ENCODE peak calls at places on chromosomes 12 and 14, in four cellular contexts. One of them, this sample, is unnamed.

GRCh38 chr12:53200107-53200457 is 7.0 kb downstream of the ITGB7 start:
- DNase-seq in cardiac muscle cell: no peak
- DNase-seq in effector memory CD4-positive, alpha-beta T cell: no peak
- DNase-seq in neural progenitor cell: no peak
- DNase-seq in this sample: no peak

GRCh38 chr14:102474934-102475333 is 34.6 kb downstream of the ANKRD9 start:
- DNase-seq in effector memory CD4-positive, alpha-beta T cell: no peak
- DNase-seq in cardiac muscle cell: peak; percentile 57
- DNase-seq in neural progenitor cell: no peak
- DNase-seq in this sample: no peak

GRCh38 chr12:63802012-63802608 is 22.4 kb downstream of the RXYLT1 start:
- DNase-seq in neural progenitor cell: peak; percentile 24
- DNase-seq in effector memory CD4-positive, alpha-beta T cell: no peak
- DNase-seq in cardiac muscle cell: peak; percentile 48
- DNase-seq in this sample: no peak

GRCh38 chr12:6869049-6870021 is 2.0 kb downstream of the TPI1 start:
- DNase-seq in effector memory CD4-positive, alpha-beta T cell: peak; percentile 69
- DNase-seq in cardiac muscle cell: peak; percentile 80
- DNase-seq in neural progenitor cell: peak; percentile 90
- DNase-seq in this sample: peak; percentile 85

GRCh38 chr14:71143391-71144290 is 236.4 kb downstream of the PCNX1 start:
- DNase-seq in cardiac muscle cell: peak; percentile 73
- DNase-seq in effector memory CD4-positive, alpha-beta T cell: peak; percentile 7
- DNase-seq in neural progenitor cell: no peak
- DNase-seq in this sample: peak; percentile 8

GRCh38 chr12:57629897-57630471 is 3.0 kb downstream of the B4GALNT1 start:
- DNase-seq in cardiac muscle cell: no peak
- DNase-seq in neural progenitor cell: peak; percentile 1
- DNase-seq in effector memory CD4-positive, alpha-beta T cell: no peak
- DNase-seq in this sample: no peak

GRCh38 chr12:93234641-93235040 is 143.1 kb upstream of the NUDT4 start:
- DNase-seq in neural progenitor cell: no peak
- DNase-seq in effector memory CD4-positive, alpha-beta T cell: no peak
- DNase-seq in cardiac muscle cell: no peak
- DNase-seq in this sample: no peak

GRCh38 chr14:58107947-58108552 is 44.0 kb downstream of the ARMH4 start:
- DNase-seq in cardiac muscle cell: peak; percentile 83
- DNase-seq in neural progenitor cell: peak; percentile 64
- DNase-seq in effector memory CD4-positive, alpha-beta T cell: no peak
- DNase-seq in this sample: no peak

GRCh38 chr14:56333361-56334279 is 215.4 kb downstream of the PELI2 start:
- DNase-seq in cardiac muscle cell: peak; percentile 78
- DNase-seq in neural progenitor cell: no peak
- DNase-seq in effector memory CD4-positive, alpha-beta T cell: no peak
- DNase-seq in this sample: no peak

GRCh38 chr14:74500417-74501134 is 7.0 kb downstream of the ISCA2 start:
- DNase-seq in cardiac muscle cell: no peak
- DNase-seq in effector memory CD4-positive, alpha-beta T cell: no peak
- DNase-seq in neural progenitor cell: peak; percentile 68
- DNase-seq in this sample: no peak

GRCh38 chr14:104522926-104523545 is 56.5 kb upstream of the C14orf180 start:
- DNase-seq in neural progenitor cell: no peak
- DNase-seq in effector memory CD4-positive, alpha-beta T cell: no peak
- DNase-seq in cardiac muscle cell: no peak
- DNase-seq in this sample: no peak

GRCh38 chr14:74258705-74259035 is 19.4 kb downstream of the VSX2 start:
- DNase-seq in effector memory CD4-positive, alpha-beta T cell: no peak
- DNase-seq in neural progenitor cell: no peak
- DNase-seq in cardiac muscle cell: no peak
- DNase-seq in this sample: no peak

GRCh38 chr14:100530270-100531072 is 56.7 kb downstream of the BEGAIN start:
- DNase-seq in effector memory CD4-positive, alpha-beta T cell: no peak
- DNase-seq in neural progenitor cell: no peak
- DNase-seq in cardiac muscle cell: no peak
- DNase-seq in this sample: no peak

GRCh38 chr12:122724641-122725243 is 5.9 kb downstream of the HCAR1 start:
- DNase-seq in neural progenitor cell: no peak
- DNase-seq in effector memory CD4-positive, alpha-beta T cell: no peak
- DNase-seq in cardiac muscle cell: no peak
- DNase-seq in this sample: no peak

GRCh38 chr12:70994217-70994788 is 73.8 kb upstream of the PTPRR start:
- DNase-seq in cardiac muscle cell: peak; percentile 91
- DNase-seq in effector memory CD4-positive, alpha-beta T cell: no peak
- DNase-seq in neural progenitor cell: no peak
- DNase-seq in this sample: no peak

GRCh38 chr12:124837249-124837897 is 26.3 kb downstream of the SCARB1 start:
- DNase-seq in cardiac muscle cell: no peak
- DNase-seq in effector memory CD4-positive, alpha-beta T cell: no peak
- DNase-seq in neural progenitor cell: no peak
- DNase-seq in this sample: no peak

GRCh38 chr12:104165801-104166200 is 27.8 kb upstream of the NFYB start:
- DNase-seq in neural progenitor cell: no peak
- DNase-seq in cardiac muscle cell: peak; percentile 78
- DNase-seq in effector memory CD4-positive, alpha-beta T cell: no peak
- DNase-seq in this sample: no peak

GRCh38 chr14:92217956-92218355 is 96.2 kb downstream of the CPSF2 start:
- DNase-seq in effector memory CD4-positive, alpha-beta T cell: no peak
- DNase-seq in neural progenitor cell: no peak
- DNase-seq in cardiac muscle cell: no peak
- DNase-seq in this sample: no peak

GRCh38 chr14:73888460-73888725 is 1.7 kb downstream of the ZNF410 start:
- DNase-seq in neural progenitor cell: no peak
- DNase-seq in effector memory CD4-positive, alpha-beta T cell: no peak
- DNase-seq in cardiac muscle cell: peak; percentile 16
- DNase-seq in this sample: no peak

GRCh38 chr12:124609041-124609984 is 41.9 kb upstream of the NCOR2 start:
- DNase-seq in neural progenitor cell: no peak
- DNase-seq in effector memory CD4-positive, alpha-beta T cell: peak; percentile 81
- DNase-seq in cardiac muscle cell: peak; percentile 70
- DNase-seq in this sample: peak; percentile 69

GRCh38 chr12:116533343-116534248 is 25.6 kb upstream of the MAP1LC3B2 start:
- DNase-seq in neural progenitor cell: peak; percentile 95
- DNase-seq in cardiac muscle cell: peak; percentile 83
- DNase-seq in effector memory CD4-positive, alpha-beta T cell: peak; percentile 42
- DNase-seq in this sample: peak; percentile 53

GRCh38 chr12:67088401-67089118 is 180.6 kb upstream of the CAND1 start:
- DNase-seq in neural progenitor cell: no peak
- DNase-seq in effector memory CD4-positive, alpha-beta T cell: no peak
- DNase-seq in cardiac muscle cell: no peak
- DNase-seq in this sample: no peak